ENCODE peak calls at places on chromosomes 11 and 22, in seven cellular contexts. P is HuH-7, M is PC-3, V is astrocyte of the cerebellum, N is hepatocyte, D is tibial artery, Y is iPS-NIHi11. H is an unnamed sample.

GRCh38 chr22:26942301-26942927 is 285.0 kb downstream of the MIAT start:
- DNase-seq in P (no peak), M (no peak), V (no peak), N (no peak), D (no peak), Y (no peak), H (no peak)

GRCh38 chr11:20113147-20113435 is 47.2 kb downstream of the DBX1 start:
- DNase-seq in P (no peak), M (no peak), V (peak), N (no peak), D (no peak), Y (no peak), H (no peak)

GRCh38 chr11:18703001-18703763 is 4.6 kb downstream of the TMEM86A start:
- DNase-seq in P (no peak), M (no peak), V (no peak), N (no peak), D (no peak), Y (no peak), H (no peak)

GRCh38 chr11:73912045-73912444 is 35.2 kb downstream of the PAAF1 start:
- DNase-seq in P (no peak), M (no peak), V (no peak), N (no peak), D (no peak), Y (no peak), H (no peak)

GRCh38 chr11:116792869-116793475 is 1.3 kb upstream of the APOA5 start:
- DNase-seq in P (no peak), M (peak), V (no peak), N (no peak), D (no peak), Y (no peak), H (no peak)

GRCh38 chr11:62005231-62005661 is 37.8 kb upstream of the FTH1 start:
- DNase-seq in P (no peak), M (no peak), V (no peak), N (no peak), D (no peak), Y (no peak), H (no peak)

GRCh38 chr11:120268686-120269085 is 28.7 kb downstream of the POU2F3 start:
- DNase-seq in P (no peak), M (no peak), V (no peak), N (no peak), D (no peak), Y (no peak), H (no peak)

GRCh38 chr11:11020747-11021149 is 162.9 kb upstream of the ZBED5 start:
- DNase-seq in P (no peak), M (peak), V (no peak), N (no peak), D (no peak), Y (no peak), H (no peak)

GRCh38 chr11:2780850-2781412 is 81.1 kb upstream of the KCNQ1OT1 start:
- DNase-seq in P (no peak), M (no peak), V (no peak), N (no peak), D (peak), Y (no peak), H (no peak)

GRCh38 chr11:107017433-107018227 is 646 bp downstream of the GUCY1A2 start:
- DNase-seq in P (peak), M (peak), V (no peak), N (peak), D (no peak), Y (peak), H (no peak)

GRCh38 chr11:18564149-18564548 is 24.4 kb downstream of the UEVLD start:
- DNase-seq in P (no peak), M (no peak), V (no peak), N (no peak), D (no peak), Y (peak), H (no peak)

GRCh38 chr22:30947821-30948454 is 20.6 kb downstream of the MORC2 start:
- DNase-seq in P (peak), M (peak), V (peak), N (peak), D (no peak), Y (no peak), H (peak)

GRCh38 chr11:102798012-102798746 is at the start of gene MMP1:
- DNase-seq in P (no peak), M (peak), V (peak), N (peak), D (no peak), Y (no peak), H (no peak)

GRCh38 chr11:74822187-74822586 is 73.5 kb downstream of the RNF169 start:
- DNase-seq in P (no peak), M (no peak), V (peak), N (no peak), D (no peak), Y (no peak), H (no peak)

GRCh38 chr11:75265851-75266531 is 25.4 kb downstream of the TPBGL start:
- DNase-seq in P (no peak), M (no peak), V (no peak), N (peak), D (no peak), Y (no peak), H (no peak)

GRCh38 chr11:112634551-112634950 is 326.7 kb upstream of the NCAM1 start:
- DNase-seq in P (no peak), M (no peak), V (no peak), N (no peak), D (no peak), Y (no peak), H (no peak)

GRCh38 chr11:60756307-60757032 is at the start of gene MS4A15:
- DNase-seq in P (peak), M (peak), V (no peak), N (peak), D (no peak), Y (peak), H (no peak)

GRCh38 chr11:68838572-68838964 is 3.1 kb downstream of the CPT1A start:
- DNase-seq in P (no peak), M (no peak), V (no peak), N (no peak), D (peak), Y (no peak), H (peak)

GRCh38 chr11:49995559-49995958 is 13.2 kb upstream of the OR4C12 start:
- DNase-seq in P (peak), M (peak), V (no peak), N (peak), D (no peak), Y (peak), H (no peak)

H was measured in immature natural killer cell.